ENCODE peak calls at places on chromosomes 7 and 10, in four cellular contexts. J is GM04503, M is tibial nerve, P is left cardiac atrium. D is an unnamed sample.

GRCh38 chr7:101814081-101814995 is 3.1 kb upstream of the CUX1 start:
- DNase-seq in J (no peak), M (peak), P (peak), D (peak)

GRCh38 chr7:129855234-129855673 is 97.5 kb downstream of the UBE2H start:
- DNase-seq in J (peak), M (no peak), P (no peak), D (no peak)

GRCh38 chr10:91613411-91614253 is 19.2 kb downstream of the PPP1R3C start:
- DNase-seq in J (peak), M (no peak), P (peak), D (no peak)

GRCh38 chr7:111089822-111090426 is 1.0 kb upstream of the LRRN3 start:
- DNase-seq in J (no peak), M (no peak), P (no peak), D (no peak)

GRCh38 chr7:92293887-92294616 is 48.3 kb downstream of the ANKIB1 start:
- DNase-seq in J (no peak), M (no peak), P (no peak), D (no peak)

GRCh38 chr10:101028446-101029244 is 2.3 kb downstream of the PDZD7 start:
- DNase-seq in J (no peak), M (no peak), P (no peak), D (no peak)

GRCh38 chr7:123823898-123824753 is 20.8 kb upstream of the HYAL4 start:
- DNase-seq in J (no peak), M (no peak), P (no peak), D (no peak)

GRCh38 chr10:74363727-74364126 is 212.7 kb downstream of the ADK start:
- DNase-seq in J (no peak), M (no peak), P (no peak), D (no peak)

GRCh38 chr10:51894752-51895151 is 195.4 kb upstream of the CSTF2T start:
- DNase-seq in J (no peak), M (no peak), P (no peak), D (no peak)

GRCh38 chr7:3027005-3027404 is 16.7 kb downstream of the CARD11 start:
- DNase-seq in J (no peak), M (no peak), P (no peak), D (no peak)

GRCh38 chr7:72540923-72541322 is 128.8 kb upstream of the CALN1 start:
- DNase-seq in J (no peak), M (no peak), P (no peak), D (no peak)

GRCh38 chr7:94169682-94170081 is 165.5 kb upstream of the BET1 start:
- DNase-seq in J (no peak), M (no peak), P (no peak), D (no peak)

GRCh38 chr10:34794835-34795234 is 20.3 kb downstream of the PARD3 start:
- DNase-seq in J (no peak), M (no peak), P (no peak), D (no peak)

GRCh38 chr7:156903232-156903909 is 10.4 kb upstream of the LMBR1 start:
- DNase-seq in J (no peak), M (no peak), P (peak), D (no peak)

GRCh38 chr7:105916603-105917002 is 40.2 kb upstream of the ATXN7L1 start:
- DNase-seq in J (peak), M (no peak), P (no peak), D (no peak)

GRCh38 chr10:93445978-93446720 is 36.0 kb downstream of the MYOF start:
- DNase-seq in J (no peak), M (no peak), P (no peak), D (no peak)

GRCh38 chr7:25009271-25009670 is 29.3 kb upstream of the OSBPL3 start:
- DNase-seq in J (peak), M (no peak), P (no peak), D (no peak)

GRCh38 chr7:51279391-51280023 is 37.1 kb downstream of the COBL start:
- DNase-seq in J (no peak), M (no peak), P (no peak), D (no peak)

GRCh38 chr10:103021150-103021896 is 103.2 kb downstream of the CNNM2 start:
- DNase-seq in J (no peak), M (no peak), P (no peak), D (no peak)

GRCh38 chr10:128024426-128024825 is 101.8 kb downstream of the MKI67 start:
- DNase-seq in J (no peak), M (no peak), P (no peak), D (no peak)

GRCh38 chr10:97185326-97186058 is at the start of gene SLIT1:
- DNase-seq in J (no peak), M (no peak), P (no peak), D (peak)

GRCh38 chr10:67943917-67944316 is 59.5 kb downstream of the SIRT1 start:
- DNase-seq in J (no peak), M (no peak), P (no peak), D (peak)

GRCh38 chr7:70068531-70068930 is 470.3 kb downstream of the AUTS2 start:
- DNase-seq in J (no peak), M (no peak), P (no peak), D (no peak)

GRCh38 chr7:156545989-156546388 is 94.6 kb upstream of the RNF32 start:
- DNase-seq in J (no peak), M (no peak), P (no peak), D (no peak)

GRCh38 chr10:79179404-79180309 is 110.9 kb downstream of the ZMIZ1 start:
- DNase-seq in J (no peak), M (no peak), P (no peak), D (peak)

GRCh38 chr7:47782022-47782421 is 166.2 kb downstream of the PKD1L1 start:
- DNase-seq in J (no peak), M (no peak), P (no peak), D (no peak)

GRCh38 chr10:94075521-94075920 is 81.8 kb downstream of the PLCE1 start:
- DNase-seq in J (no peak), M (no peak), P (no peak), D (no peak)

GRCh38 chr10:48612241-48612943 is 7.5 kb upstream of the ARHGAP22 start:
- DNase-seq in J (no peak), M (no peak), P (no peak), D (peak)

GRCh38 chr7:86629-87028 is 105.7 kb upstream of the FAM20C start:
- DNase-seq in J (no peak), M (no peak), P (no peak), D (no peak)

GRCh38 chr10:60289800-60290199 is 99.9 kb downstream of the ANK3 start:
- DNase-seq in J (no peak), M (no peak), P (no peak), D (no peak)

GRCh38 chr10:6239213-6239991 is 36.7 kb downstream of the PFKFB3 start:
- DNase-seq in J (peak), M (no peak), P (no peak), D (peak)

GRCh38 chr10:43299579-43299978 is 32.7 kb upstream of the RASGEF1A start:
- DNase-seq in J (no peak), M (no peak), P (no peak), D (no peak)

GRCh38 chr10:46550076-46550790 is 6.2 kb downstream of the GPRIN2 start:
- DNase-seq in J (no peak), M (peak), P (peak), D (peak)

GRCh38 chr7:11699666-11700065 is 132.3 kb downstream of the THSD7A start:
- DNase-seq in J (no peak), M (no peak), P (no peak), D (no peak)

GRCh38 chr7:156941393-156942182 is 7.9 kb upstream of the NOM1 start:
- DNase-seq in J (no peak), M (no peak), P (no peak), D (no peak)

GRCh38 chr10:81428456-81429134 is 446.4 kb upstream of the NRG3 start:
- DNase-seq in J (no peak), M (no peak), P (no peak), D (no peak)

GRCh38 chr10:37067576-37067975 is 57.8 kb upstream of the ANKRD30A start:
- DNase-seq in J (no peak), M (no peak), P (no peak), D (no peak)

GRCh38 chr10:69403519-69403918 is 13.2 kb downstream of the TACR2 start:
- DNase-seq in J (peak), M (no peak), P (peak), D (no peak)

GRCh38 chr7:100137851-100138760 is 10.6 kb upstream of the LAMTOR4 start:
- DNase-seq in J (no peak), M (no peak), P (no peak), D (no peak)

D was measured in endodermal cell.